ENCODE peak calls at places on chromosomes 3 and 15, in nine cellular contexts. E, C, D, I, B, S, W, T and Z are unnamed samples.

GRCh38 chr3:52774901-52775864 is 2.2 kb upstream of the ITIH1 start:
- DNase-seq in I (no peak), C (peak), T (no peak), D (no peak), E (no peak), W (no peak), S (no peak), B (no peak), Z (no peak)

GRCh38 chr3:127568604-127569003 is 21.9 kb downstream of the TPRA1 start:
- DNase-seq in W (no peak), S (no peak), D (no peak), C (no peak), E (no peak), T (no peak), I (no peak), B (no peak), Z (no peak)

GRCh38 chr3:11155341-11156025 is 1.2 kb downstream of the HRH1 start:
- DNase-seq in I (peak), S (peak), W (peak), D (no peak), T (peak), C (peak), E (peak), B (peak), Z (peak)

GRCh38 chr3:150149651-150150051 is 179.0 kb upstream of the PFN2 start:
- DNase-seq in S (peak), T (peak), E (peak), W (peak), C (peak), D (no peak), I (peak), B (no peak), Z (peak)

GRCh38 chr3:60048447-60048848 is 998.6 kb upstream of the CFAP20DC start:
- DNase-seq in I (no peak), C (no peak), E (no peak), W (no peak), B (no peak), T (no peak), D (peak), S (no peak), Z (no peak)

GRCh38 chr3:23662079-23662617 is 143.6 kb upstream of the UBE2E1 start:
- DNase-seq in B (no peak), S (no peak), D (no peak), T (no peak), I (no peak), C (no peak), W (no peak), E (peak), Z (no peak)

GRCh38 chr15:36550650-36551049 is 28.8 kb upstream of the CDIN1 start:
- DNase-seq in D (no peak), S (no peak), E (no peak), C (no peak), T (no peak), I (no peak), B (no peak), W (no peak), Z (peak)

GRCh38 chr3:104960579-104960978 is 406.1 kb upstream of the ALCAM start:
- DNase-seq in T (peak), C (no peak), I (no peak), B (no peak), D (no peak), W (no peak), S (no peak), E (no peak), Z (no peak)

GRCh38 chr3:192444096-192444790 is 283.1 kb downstream of the FGF12 start:
- DNase-seq in T (peak), I (peak), C (peak), S (peak), D (peak), B (peak), W (peak), E (peak), Z (peak)

GRCh38 chr3:12773030-12773723 is 14.1 kb upstream of the TMEM40 start:
- DNase-seq in B (no peak), D (no peak), E (no peak), S (no peak), C (no peak), I (no peak), T (no peak), W (no peak), Z (no peak)

GRCh38 chr3:172751188-172751571 is 654 bp downstream of the ECT2 start:
- DNase-seq in D (peak), B (peak), I (no peak), E (peak), C (no peak), W (no peak), T (no peak), S (peak), Z (peak)

GRCh38 chr15:30958219-30958618 is 33.2 kb downstream of the MTMR10 start:
- DNase-seq in T (no peak), C (no peak), E (no peak), B (no peak), W (no peak), D (no peak), S (no peak), I (no peak), Z (no peak)

GRCh38 chr3:125647318-125648014 is 52.2 kb upstream of the OSBPL11 start:
- DNase-seq in B (no peak), T (no peak), E (no peak), S (no peak), W (peak), D (no peak), C (peak), I (no peak), Z (peak)

GRCh38 chr3:158791259-158791920 is 10.5 kb upstream of the MFSD1 start:
- DNase-seq in C (peak), S (peak), E (peak), I (no peak), T (peak), W (no peak), D (peak), B (peak), Z (peak)

GRCh38 chr3:176362191-176362731 is 835.0 kb downstream of the TBL1XR1 start:
- DNase-seq in T (no peak), E (no peak), C (no peak), S (no peak), B (no peak), W (no peak), D (no peak), I (no peak), Z (no peak)

GRCh38 chr15:58441376-58442070 is 9.7 kb downstream of the LIPC start:
- DNase-seq in T (peak), I (peak), E (peak), C (no peak), W (peak), S (peak), D (no peak), B (peak), Z (peak)

GRCh38 chr3:157129782-157130137 is 30.2 kb downstream of the CCNL1 start:
- DNase-seq in E (no peak), I (no peak), B (no peak), S (no peak), T (peak), D (no peak), W (peak), C (no peak), Z (peak)

GRCh38 chr3:20023663-20024417 is 11.8 kb upstream of the PP2D1 start:
- DNase-seq in I (no peak), T (no peak), D (no peak), C (no peak), E (no peak), B (no peak), W (no peak), S (no peak), Z (no peak)

GRCh38 chr3:124258057-124258500 is 266.2 kb upstream of the ROPN1 start:
- DNase-seq in I (no peak), C (no peak), D (no peak), E (peak), B (peak), W (no peak), S (peak), T (peak), Z (no peak)

GRCh38 chr3:31165399-31165860 is 271.0 kb upstream of the GADL1 start:
- DNase-seq in W (no peak), I (no peak), C (no peak), B (no peak), D (no peak), E (peak), S (peak), T (peak), Z (peak)

GRCh38 chr3:195550723-195551122 is 7.6 kb upstream of the PPP1R2 start:
- DNase-seq in T (peak), E (no peak), C (no peak), W (no peak), B (no peak), I (no peak), S (no peak), D (peak), Z (no peak)

GRCh38 chr15:71051539-71051938 is 63.7 kb upstream of the THSD4 start:
- DNase-seq in B (no peak), T (peak), W (no peak), I (no peak), E (peak), D (no peak), S (peak), C (no peak), Z (peak)

GRCh38 chr15:69762373-69763148 is 309.9 kb downstream of the RPLP1 start:
- DNase-seq in E (no peak), W (no peak), I (no peak), D (no peak), S (peak), T (no peak), C (peak), B (no peak), Z (no peak)

GRCh38 chr15:89024418-89024817 is 63.8 kb upstream of the ABHD2 start:
- DNase-seq in B (no peak), W (no peak), E (no peak), D (no peak), I (no peak), S (no peak), C (no peak), T (no peak), Z (no peak)

GRCh38 chr15:25803036-25803435 is 60.1 kb downstream of the ATP10A start:
- DNase-seq in W (no peak), I (no peak), B (no peak), S (no peak), C (no peak), T (no peak), D (no peak), E (no peak), Z (no peak)

GRCh38 chr15:38028869-38029268 is 94.4 kb downstream of the TMCO5A start:
- DNase-seq in T (peak), I (no peak), B (no peak), S (peak), E (peak), C (no peak), W (no peak), D (no peak), Z (no peak)

GRCh38 chr15:94234300-94234699 is 2.9 kb downstream of the MCTP2 start:
- DNase-seq in E (no peak), D (no peak), W (no peak), T (no peak), I (no peak), S (peak), C (no peak), B (no peak), Z (no peak)

GRCh38 chr3:129033619-129034321 is 26.8 kb upstream of the GP9 start:
- DNase-seq in T (no peak), C (no peak), E (no peak), I (no peak), B (no peak), W (no peak), D (no peak), S (no peak), Z (no peak)

GRCh38 chr3:134361162-134361831 is 12.9 kb downstream of the AMOTL2 start:
- DNase-seq in S (no peak), I (no peak), C (peak), B (no peak), E (no peak), T (no peak), W (no peak), D (no peak), Z (no peak)

GRCh38 chr3:45665101-45665572 is 24.1 kb upstream of the SACM1L start:
- DNase-seq in C (peak), E (peak), I (no peak), S (peak), B (peak), T (no peak), D (peak), W (no peak), Z (peak)

DNA sequence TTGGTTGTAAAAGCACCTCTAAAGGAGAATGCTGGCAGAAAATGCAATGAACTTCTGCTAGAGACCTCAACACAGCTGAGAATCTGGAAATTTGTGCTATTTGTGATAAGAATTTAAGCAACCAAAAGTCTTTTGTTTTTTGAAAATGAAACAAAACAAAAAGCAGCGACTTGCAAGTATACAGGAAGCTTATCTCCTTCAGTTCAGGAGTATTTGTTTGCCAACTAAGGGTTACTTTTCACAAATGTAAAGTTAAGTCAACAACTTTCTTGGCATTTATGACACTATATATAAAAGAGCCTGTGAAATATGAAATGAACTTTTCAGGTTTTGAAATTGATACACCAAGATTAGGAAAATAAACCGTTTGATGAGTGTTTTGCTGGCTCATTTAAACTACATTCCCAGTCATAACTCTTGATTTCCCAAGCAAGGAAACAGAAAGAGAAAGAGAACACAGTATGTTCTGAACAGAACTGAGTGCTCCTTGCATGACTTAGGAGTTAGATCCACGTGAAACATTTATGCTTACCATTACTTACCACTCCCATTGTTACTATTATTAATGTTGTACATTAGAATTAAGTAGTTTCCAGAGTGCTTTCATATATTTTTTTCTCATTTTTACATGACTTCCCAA is 92.3 kb upstream of the COL8A1 start:
- DNase-seq in E (peak), D (no peak), C (no peak), I (no peak), S (peak), T (no peak), B (no peak), W (no peak), Z (no peak)
- H3K4me3 ChIP-seq in E (no peak), D (no peak), C (no peak), I (no peak), S (peak), T (peak), B (no peak), W (no peak), Z (no peak)

GRCh38 chr3:184233127-184233843 is 3.9 kb downstream of the VWA5B2 start:
- DNase-seq in D (no peak), W (no peak), C (no peak), I (no peak), S (no peak), T (no peak), B (no peak), E (no peak), Z (no peak)

GRCh38 chr3:184235381-184236032 is 6.1 kb downstream of the VWA5B2 start:
- DNase-seq in S (no peak), D (no peak), W (no peak), C (no peak), I (no peak), T (no peak), E (no peak), B (no peak), Z (no peak)

GRCh38 chr3:184234224-184234623 is 4.8 kb downstream of the VWA5B2 start:
- DNase-seq in W (peak), C (peak), B (peak), T (peak), E (peak), S (peak), I (peak), D (no peak), Z (peak)

GRCh38 chr3:184236033-184236410 is 6.6 kb downstream of the VWA5B2 start:
- DNase-seq in D (no peak), W (no peak), T (no peak), B (no peak), E (no peak), I (no peak), S (no peak), C (no peak), Z (no peak)

GRCh38 chr3:184234671-184235380 is 5.4 kb downstream of the VWA5B2 start:
- DNase-seq in S (no peak), W (no peak), I (no peak), T (no peak), C (no peak), E (no peak), B (no peak), D (no peak), Z (no peak)
- H3K4me3 ChIP-seq in S (no peak), W (no peak), I (no peak), T (no peak), C (no peak), E (no peak), B (no peak), D (no peak), Z (no peak)

DNA sequence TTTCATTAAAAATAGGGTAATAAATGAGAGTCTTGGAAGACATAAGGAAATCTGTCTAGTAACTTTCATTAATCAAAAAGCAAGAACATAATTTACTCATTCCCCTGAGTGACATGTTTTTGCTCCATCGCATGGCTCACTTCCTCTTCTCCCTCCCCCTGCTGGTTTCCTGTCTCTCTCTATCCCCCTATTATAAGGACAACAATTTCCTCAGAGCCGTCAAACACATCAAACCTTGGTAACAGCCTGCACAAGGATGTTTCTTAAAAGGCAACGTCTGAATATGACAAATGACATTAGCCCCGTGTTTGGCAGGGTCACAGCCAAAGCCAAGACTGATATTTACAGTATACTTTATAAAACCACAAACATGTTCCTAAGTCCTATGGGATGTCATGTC is 1149.6 kb downstream of the IGSF11 start:
- DNase-seq in W (no peak), S (peak), E (no peak), I (no peak), D (no peak), T (peak), B (no peak), C (no peak), Z (no peak)
- H3K4me3 ChIP-seq in W (no peak), S (no peak), E (no peak), I (no peak), D (no peak), T (no peak), B (no peak), C (no peak), Z (no peak)

GRCh38 chr3:66971891-66972551 is 26.1 kb upstream of the KBTBD8 start:
- DNase-seq in S (peak), E (peak), C (peak), B (peak), D (peak), W (peak), I (peak), T (peak), Z (peak)
- H3K4me3 ChIP-seq in S (peak), E (peak), C (peak), B (peak), D (peak), W (no peak), I (peak), T (peak), Z (peak)

DNA sequence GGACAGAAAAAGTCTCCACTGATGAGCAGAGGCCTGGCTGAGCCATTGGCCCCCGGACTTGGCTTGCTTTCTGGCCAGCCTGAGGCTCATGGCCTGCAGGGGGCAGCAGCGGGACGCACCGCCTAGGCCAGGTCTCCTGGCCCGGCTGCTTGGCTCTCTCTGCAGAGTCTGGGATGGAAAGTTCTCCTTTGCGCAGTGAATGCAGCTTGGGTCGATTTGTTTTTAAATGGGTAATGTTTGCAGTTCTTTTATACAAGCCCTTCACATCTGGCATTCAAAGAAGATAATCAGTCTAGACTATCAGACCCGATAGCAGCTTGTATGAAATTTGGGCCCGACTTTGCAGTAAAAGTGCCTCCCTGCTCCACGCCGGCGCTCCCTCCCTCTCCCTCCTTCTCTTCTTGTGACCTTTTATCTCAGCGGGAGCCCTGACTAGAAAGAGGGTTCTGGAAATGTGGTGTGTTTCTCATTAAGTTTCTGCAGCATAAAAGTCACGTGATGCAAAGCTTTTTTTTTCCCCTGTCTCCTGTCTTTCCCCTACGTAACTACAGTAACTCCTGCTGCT is 59.9 kb downstream of the ZNF621 start:
- DNase-seq in C (peak), B (peak), D (peak), I (peak), S (peak), T (peak), E (peak), W (peak), Z (peak)
- H3K4me3 ChIP-seq in C (no peak), B (no peak), D (no peak), I (no peak), S (no peak), T (no peak), E (no peak), W (no peak), Z (no peak)

GRCh38 chr3:14124223-14124614 is 451 bp downstream of the CHCHD4 start:
- DNase-seq in B (peak), W (no peak), C (peak), E (no peak), D (no peak), T (no peak), S (peak), I (no peak), Z (peak)

GRCh38 chr3:14121859-14122258 is 2.8 kb downstream of the CHCHD4 start:
- DNase-seq in S (no peak), D (no peak), W (no peak), I (no peak), C (no peak), T (no peak), E (no peak), B (no peak), Z (no peak)

GRCh38 chr3:14122301-14122700 is 2.4 kb downstream of the CHCHD4 start:
- DNase-seq in C (no peak), B (no peak), S (no peak), T (no peak), E (no peak), I (no peak), D (no peak), W (no peak), Z (peak)

GRCh38 chr3:14124615-14125192 is at the start of the genes CHCHD4 and TMEM43:
- DNase-seq in S (peak), I (peak), E (peak), B (peak), D (peak), T (peak), C (peak), W (peak), Z (peak)

GRCh38 chr3:14123308-14124222 is 1.1 kb downstream of the CHCHD4 start:
- DNase-seq in C (no peak), S (no peak), W (no peak), E (no peak), D (no peak), I (no peak), T (no peak), B (no peak), Z (peak)
- H3K4me3 ChIP-seq in C (peak), S (peak), W (peak), E (peak), D (peak), I (peak), T (peak), B (peak), Z (peak)

GRCh38 chr3:187919535-187919934 is 174.3 kb upstream of the BCL6 start:
- DNase-seq in S (no peak), W (no peak), T (no peak), E (no peak), B (no peak), I (no peak), C (no peak), D (no peak), Z (no peak)
- H3K4me3 ChIP-seq in S (no peak), W (no peak), T (no peak), E (no peak), B (no peak), I (no peak), C (no peak), D (peak), Z (no peak)

GRCh38 chr3:122246214-122246613 is 62.7 kb downstream of the CASR start:
- DNase-seq in S (no peak), T (peak), D (no peak), E (peak), W (no peak), B (no peak), C (no peak), I (no peak), Z (no peak)
- H3K4me3 ChIP-seq in S (no peak), T (no peak), D (peak), E (peak), W (no peak), B (no peak), C (no peak), I (no peak), Z (no peak)